ENCODE peak calls at places on chromosomes 4 and X, in five cellular contexts. P is heart right ventricle, H is fibroblast of mammary gland, B is cardiac fibroblast, D is NCI-H2029 treated with DMSO at 0.1 percent for 48 hours. L is an unnamed sample.

GRCh38 chrX:46912673-46913491 is 661 bp downstream of the JADE3 start:
- DNase-seq in P (peak; percentile 41), H (peak; percentile 26), B (peak; percentile 44), D (no peak), L (no peak)

GRCh38 chrX:9312922-9313867 is 151.7 kb upstream of the TBL1X start:
- DNase-seq in P (peak; percentile 40), H (no peak), B (peak; percentile 25), D (no peak), L (no peak)

GRCh38 chrX:2708601-2709200 is 17.6 kb downstream of the CD99 start:
- DNase-seq in P (no peak), H (no peak), B (no peak), D (no peak), L (no peak)

GRCh38 chrX:104307341-104307740 is 52.6 kb upstream of the ESX1 start:
- DNase-seq in P (no peak), H (no peak), B (no peak), D (no peak), L (no peak)

GRCh38 chr4:2101346-2102044 is 42.4 kb downstream of the NAT8L start:
- DNase-seq in P (no peak), H (peak; percentile 52), B (peak; percentile 16), D (no peak), L (no peak)

GRCh38 chr4:27791640-27792039 is 931.0 kb downstream of the STIM2 start:
- DNase-seq in P (no peak), H (peak; percentile 84), B (peak; percentile 49), D (no peak), L (peak; percentile 51)

GRCh38 chr4:3304831-3305609 is 12.2 kb downstream of the RGS12 start:
- DNase-seq in P (no peak), H (peak; percentile 48), B (peak; percentile 20), D (peak; percentile 45), L (no peak)

GRCh38 chrX:103338663-103339062 is 8.6 kb downstream of the TCEAL7 start:
- DNase-seq in P (no peak), H (no peak), B (no peak), D (no peak), L (no peak)

GRCh38 chr4:75916091-75916661 is 13.9 kb upstream of the PPEF2 start:
- DNase-seq in P (no peak), H (peak; percentile 49), B (peak; percentile 63), D (peak; percentile 46), L (no peak)

GRCh38 chrX:19658030-19658429 is 142.7 kb upstream of the MAP3K15 start:
- DNase-seq in P (no peak), H (peak; percentile 50), B (no peak), D (no peak), L (no peak)

GRCh38 chr4:85084371-85085170 is 118.1 kb upstream of the WDFY3 start:
- DNase-seq in P (no peak), H (peak; percentile 84), B (peak; percentile 89), D (peak; percentile 38), L (peak; percentile 48)

GRCh38 chr4:181293014-181293413 is 950.2 kb upstream of the TENM3 start:
- DNase-seq in P (no peak), H (no peak), B (no peak), D (no peak), L (no peak)

GRCh38 chr4:150199056-150199455 is 120.8 kb downstream of the DCLK2 start:
- DNase-seq in P (no peak), H (no peak), B (no peak), D (no peak), L (no peak)

GRCh38 chr4:108072300-108072699 is 82.6 kb downstream of the HADH start:
- DNase-seq in P (no peak), H (no peak), B (no peak), D (no peak), L (no peak)

GRCh38 chr4:134906404-134907023 is 704.9 kb upstream of the PABPC4L start:
- DNase-seq in P (no peak), H (no peak), B (peak; percentile 1), D (no peak), L (no peak)

GRCh38 chr4:186624951-186625350 is 69.6 kb upstream of the MTNR1A start:
- DNase-seq in P (no peak), H (peak; percentile 45), B (peak; percentile 85), D (no peak), L (peak; percentile 80)

L was measured in AG09309.